ENCODE peak calls at places on chromosomes 1 and 21, in five cellular contexts. One of them, this sample, is unnamed.

GRCh38 chr21:33246506-33246905 is 16.8 kb downstream of the IFNAR2 start:
- DNase-seq in tibial nerve: no peak
- DNase-seq in neural progenitor cell: no peak
- DNase-seq in heart left ventricle: no peak
- DNase-seq in right lobe of liver: no peak
- DNase-seq in this sample: no peak

GRCh38 chr1:89519779-89520358 is 4.8 kb upstream of the LRRC8B start:
- DNase-seq in tibial nerve: peak; percentile 34
- DNase-seq in neural progenitor cell: peak; percentile 43
- DNase-seq in heart left ventricle: no peak
- DNase-seq in right lobe of liver: no peak
- DNase-seq in this sample: peak; percentile 56

GRCh38 chr1:111183681-111184080 is 16.8 kb downstream of the DENND2D start:
- DNase-seq in tibial nerve: no peak
- DNase-seq in neural progenitor cell: no peak
- DNase-seq in heart left ventricle: no peak
- DNase-seq in right lobe of liver: no peak
- DNase-seq in this sample: no peak

GRCh38 chr21:32207096-32207716 is 71.6 kb downstream of the MIS18A start:
- DNase-seq in tibial nerve: no peak
- DNase-seq in neural progenitor cell: no peak
- DNase-seq in heart left ventricle: no peak
- DNase-seq in right lobe of liver: no peak
- DNase-seq in this sample: no peak

GRCh38 chr1:205541161-205541886 is 36.9 kb downstream of the CDK18 start:
- DNase-seq in tibial nerve: no peak
- DNase-seq in neural progenitor cell: no peak
- DNase-seq in heart left ventricle: no peak
- DNase-seq in right lobe of liver: peak; percentile 15
- DNase-seq in this sample: no peak

GRCh38 chr1:231000201-231000600 is 21.3 kb downstream of the ARV1 start:
- DNase-seq in tibial nerve: no peak
- DNase-seq in neural progenitor cell: no peak
- DNase-seq in heart left ventricle: no peak
- DNase-seq in right lobe of liver: no peak
- DNase-seq in this sample: no peak

GRCh38 chr21:32494946-32495703 is 82.6 kb downstream of the EVA1C start:
- DNase-seq in tibial nerve: no peak
- DNase-seq in neural progenitor cell: no peak
- DNase-seq in heart left ventricle: no peak
- DNase-seq in right lobe of liver: no peak
- DNase-seq in this sample: peak; percentile 70

GRCh38 chr1:110636149-110636935 is 30.2 kb upstream of the KCNA2 start:
- DNase-seq in tibial nerve: no peak
- DNase-seq in neural progenitor cell: no peak
- DNase-seq in heart left ventricle: no peak
- DNase-seq in right lobe of liver: no peak
- DNase-seq in this sample: no peak

GRCh38 chr1:25566186-25566729 is 22.9 kb downstream of the LDLRAP1 start:
- DNase-seq in tibial nerve: no peak
- DNase-seq in neural progenitor cell: no peak
- DNase-seq in heart left ventricle: no peak
- DNase-seq in right lobe of liver: no peak
- DNase-seq in this sample: peak; percentile 51

GRCh38 chr1:25565626-25566025 is 22.2 kb downstream of the LDLRAP1 start:
- DNase-seq in tibial nerve: no peak
- DNase-seq in neural progenitor cell: no peak
- DNase-seq in heart left ventricle: no peak
- DNase-seq in right lobe of liver: no peak
- DNase-seq in this sample: no peak

GRCh38 chr1:25568090-25568833 is 24.9 kb downstream of the LDLRAP1 start:
- DNase-seq in tibial nerve: peak; percentile 73
- DNase-seq in neural progenitor cell: peak; percentile 46
- DNase-seq in heart left ventricle: no peak
- DNase-seq in right lobe of liver: no peak
- DNase-seq in this sample: peak; percentile 98

GRCh38 chr1:25567710-25568089 is 24.3 kb downstream of the LDLRAP1 start:
- DNase-seq in tibial nerve: peak; percentile 44
- DNase-seq in neural progenitor cell: no peak
- DNase-seq in heart left ventricle: no peak
- DNase-seq in right lobe of liver: no peak
- DNase-seq in this sample: no peak

GRCh38 chr1:25566730-25567341 is 23.4 kb downstream of the LDLRAP1 start:
- DNase-seq in tibial nerve: peak; percentile 41
- DNase-seq in neural progenitor cell: peak; percentile 25
- DNase-seq in heart left ventricle: peak; percentile 69
- DNase-seq in right lobe of liver: peak; percentile 88
- DNase-seq in this sample: peak; percentile 55
- TF ChIP-seq CTCF in tibial nerve: no peak
- TF ChIP-seq CTCF in neural progenitor cell: peak; percentile 11
- TF ChIP-seq CTCF in heart left ventricle: no peak
- TF ChIP-seq CTCF in right lobe of liver: peak; percentile 5
- TF ChIP-seq CTCF in this sample: peak; percentile 42

DNA sequence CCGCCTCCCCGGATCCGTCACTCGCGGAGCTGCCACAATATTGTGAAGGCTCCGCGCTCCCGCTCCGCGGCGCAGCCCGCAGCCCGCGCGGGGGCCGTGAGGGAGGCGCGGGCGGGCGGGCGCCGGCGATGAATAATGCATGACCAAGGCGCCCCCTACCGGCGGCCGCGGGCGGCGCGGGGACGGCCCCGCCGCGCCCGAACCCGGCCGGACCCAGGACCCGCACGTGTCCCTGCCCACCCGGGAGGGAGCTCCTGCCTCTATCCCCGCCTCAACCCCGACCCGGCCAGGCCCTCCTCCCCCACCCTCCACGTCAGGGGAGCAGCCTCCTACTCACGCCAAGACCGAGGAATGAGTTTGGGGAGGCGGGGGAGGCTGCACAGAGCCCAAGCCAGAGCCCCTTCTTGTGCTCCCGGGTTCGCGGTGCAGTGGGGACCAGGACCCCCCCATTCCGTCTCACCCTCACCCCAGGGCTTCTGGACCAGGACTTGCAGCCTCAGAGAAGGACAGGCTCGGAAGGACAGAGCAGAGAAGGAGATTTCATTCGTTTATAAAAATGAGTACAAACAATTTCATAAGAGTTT is 70.8 kb upstream of the CASZ1 start:
- DNase-seq in tibial nerve: peak; percentile 48
- DNase-seq in neural progenitor cell: peak; percentile 88
- DNase-seq in heart left ventricle: peak; percentile 42
- DNase-seq in right lobe of liver: peak; percentile 55
- DNase-seq in this sample: no peak
- H3K36me3 ChIP-seq in tibial nerve: no peaks in the 10 kb centered on the region
- H3K36me3 ChIP-seq in neural progenitor cell: no peaks in the 10 kb centered on the region
- H3K36me3 ChIP-seq in heart left ventricle: no peaks in the 10 kb centered on the region
- H3K36me3 ChIP-seq in right lobe of liver: no peaks in the 10 kb centered on the region
- H3K36me3 ChIP-seq in this sample: no peaks in the 10 kb centered on the region

GRCh38 chr1:151846686-151847227 is 6.8 kb downstream of the THEM5 start:
- DNase-seq in tibial nerve: no peak
- DNase-seq in neural progenitor cell: no peak
- DNase-seq in heart left ventricle: no peak
- DNase-seq in right lobe of liver: peak; percentile 18
- DNase-seq in this sample: no peak
- H3K4me3 ChIP-seq in tibial nerve: no peak overlapping the region
- H3K4me3 ChIP-seq in neural progenitor cell: no peak overlapping the region
- H3K4me3 ChIP-seq in heart left ventricle: no peak overlapping the region
- H3K4me3 ChIP-seq in right lobe of liver: no peak overlapping the region
- H3K4me3 ChIP-seq in this sample: no peak overlapping the region

DNA sequence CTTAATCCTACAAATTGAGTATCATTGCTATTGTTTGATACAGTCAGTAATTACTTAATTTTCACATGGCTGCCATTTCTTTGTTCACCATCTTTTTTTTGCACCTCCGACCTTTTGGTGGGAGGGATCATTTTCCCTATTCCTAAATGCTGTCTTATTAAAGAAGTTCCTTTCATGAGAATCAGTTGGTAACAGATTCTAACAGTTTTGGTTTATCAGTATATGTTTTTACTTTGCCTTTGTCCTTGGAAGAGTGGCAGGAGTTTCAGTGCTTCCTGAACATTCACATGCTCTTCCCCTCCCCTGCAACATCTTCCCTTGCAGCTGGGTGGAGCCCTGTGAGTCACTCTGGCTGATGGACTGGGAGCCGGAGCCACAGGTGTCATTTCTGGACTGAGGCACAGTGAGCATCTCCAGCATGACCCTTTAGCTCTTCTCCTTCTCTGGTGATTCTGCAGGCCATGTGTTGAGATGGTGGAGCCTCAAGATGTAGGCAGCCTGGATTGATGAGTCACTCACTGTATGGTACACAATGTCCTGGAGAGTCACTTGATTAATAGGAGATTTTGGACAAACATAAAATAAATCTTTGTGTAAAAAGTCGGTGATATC is 217.7 kb downstream of the URB2 start:
- DNase-seq in tibial nerve: no peak
- DNase-seq in neural progenitor cell: no peak
- DNase-seq in heart left ventricle: peak; percentile 29
- DNase-seq in right lobe of liver: no peak
- DNase-seq in this sample: peak; percentile 54
- TF ChIP-seq CTCF in tibial nerve: no peak
- TF ChIP-seq CTCF in neural progenitor cell: no peak
- TF ChIP-seq CTCF in heart left ventricle: no peak
- TF ChIP-seq CTCF in right lobe of liver: peak; percentile 35
- TF ChIP-seq CTCF in this sample: no peak

GRCh38 chr1:160293020-160293968 is 8.4 kb upstream of the PEX19 start:
- DNase-seq in tibial nerve: no peak
- DNase-seq in neural progenitor cell: no peak
- DNase-seq in heart left ventricle: no peak
- DNase-seq in right lobe of liver: peak; percentile 65
- DNase-seq in this sample: no peak
- H3K36me3 ChIP-seq in tibial nerve: peaks cover 82% of the 10 kb centered on the region
- H3K36me3 ChIP-seq in neural progenitor cell: peaks cover 32% of the 10 kb centered on the region
- H3K36me3 ChIP-seq in heart left ventricle: peaks cover 100% of the 10 kb centered on the region
- H3K36me3 ChIP-seq in right lobe of liver: peaks cover 31% of the 10 kb centered on the region
- H3K36me3 ChIP-seq in this sample: peaks cover 35% of the 10 kb centered on the region

DNA sequence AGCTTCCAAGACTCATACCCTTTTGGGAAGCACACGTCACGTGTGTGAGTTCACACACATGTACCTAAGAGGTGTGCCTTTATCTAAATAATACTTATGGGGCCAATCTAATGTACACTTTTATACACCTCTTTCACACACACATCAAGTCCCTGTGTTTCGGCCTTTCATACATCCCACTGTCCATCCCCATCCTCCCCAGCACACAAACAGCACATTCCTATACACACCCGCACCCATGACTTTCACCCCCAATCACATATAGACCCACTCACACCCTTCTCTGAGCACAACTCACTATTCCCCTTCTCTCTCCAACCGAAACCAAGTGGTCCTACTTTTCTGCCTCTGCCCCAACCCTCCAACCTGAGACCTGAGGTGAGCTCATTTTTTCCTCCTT is 3.5 kb downstream of the MEX3A start:
- DNase-seq in tibial nerve: no peak
- DNase-seq in neural progenitor cell: no peak
- DNase-seq in heart left ventricle: no peak
- DNase-seq in right lobe of liver: no peak
- DNase-seq in this sample: no peak
- H3K4me3 ChIP-seq in tibial nerve: no peak overlapping the region
- H3K4me3 ChIP-seq in neural progenitor cell: peak overlapping the region; percentile 99
- H3K4me3 ChIP-seq in heart left ventricle: no peak overlapping the region
- H3K4me3 ChIP-seq in right lobe of liver: no peak overlapping the region
- H3K4me3 ChIP-seq in this sample: no peak overlapping the region

GRCh38 chr1:155001688-155002474 is 721 bp upstream of the ZBTB7B start:
- DNase-seq in tibial nerve: peak; percentile 100
- DNase-seq in neural progenitor cell: peak; percentile 99
- DNase-seq in heart left ventricle: peak; percentile 100
- DNase-seq in right lobe of liver: peak; percentile 100
- DNase-seq in this sample: peak; percentile 94
- TF ChIP-seq CTCF in tibial nerve: peak; percentile 48
- TF ChIP-seq CTCF in neural progenitor cell: peak; percentile 65
- TF ChIP-seq CTCF in heart left ventricle: peak; percentile 23
- TF ChIP-seq CTCF in right lobe of liver: peak; percentile 26
- TF ChIP-seq CTCF in this sample: peak; percentile 32

GRCh38 chr1:42698081-42698813 is 16.0 kb downstream of the YBX1 start:
- DNase-seq in tibial nerve: no peak
- DNase-seq in neural progenitor cell: no peak
- DNase-seq in heart left ventricle: no peak
- DNase-seq in right lobe of liver: no peak
- DNase-seq in this sample: no peak

GRCh38 chr1:42700006-42700405 is 17.8 kb downstream of the YBX1 start:
- DNase-seq in tibial nerve: no peak
- DNase-seq in neural progenitor cell: no peak
- DNase-seq in heart left ventricle: no peak
- DNase-seq in right lobe of liver: no peak
- DNase-seq in this sample: no peak

DNA sequence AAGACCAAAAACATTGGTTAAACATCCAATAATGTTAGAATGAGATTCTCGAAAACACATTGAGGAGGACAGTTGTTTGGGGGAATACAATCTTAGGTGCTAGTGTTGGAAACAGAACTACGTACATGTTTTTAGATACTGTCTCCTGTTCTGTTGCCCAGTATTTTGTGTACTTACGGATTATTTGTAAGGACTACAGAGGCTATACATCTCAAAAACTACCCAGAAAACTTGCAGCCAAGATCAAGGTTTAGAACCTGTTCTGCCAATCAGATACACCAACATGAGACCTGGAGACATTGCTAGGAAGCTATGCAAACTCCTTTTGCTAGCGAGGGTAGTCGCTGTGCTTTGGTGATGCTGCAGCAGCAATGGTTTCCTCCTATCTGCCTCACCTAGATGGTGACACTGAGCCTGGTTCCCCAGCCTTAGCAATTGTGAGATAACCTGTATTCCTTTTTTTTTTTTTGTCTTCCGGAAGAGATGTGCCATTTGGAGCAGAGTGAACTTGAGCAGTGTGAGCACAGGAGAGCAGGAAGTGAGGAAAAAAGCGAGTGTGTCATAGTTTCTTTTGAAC is 21.8 kb downstream of the YBX1 start:
- DNase-seq in tibial nerve: no peak
- DNase-seq in neural progenitor cell: no peak
- DNase-seq in heart left ventricle: no peak
- DNase-seq in right lobe of liver: no peak
- DNase-seq in this sample: no peak
- H3K36me3 ChIP-seq in tibial nerve: peaks cover 11% of the 10 kb centered on the region
- H3K36me3 ChIP-seq in neural progenitor cell: peaks cover 39% of the 10 kb centered on the region
- H3K36me3 ChIP-seq in heart left ventricle: peaks cover 96% of the 10 kb centered on the region
- H3K36me3 ChIP-seq in right lobe of liver: peaks cover 12% of the 10 kb centered on the region
- H3K36me3 ChIP-seq in this sample: peaks cover 12% of the 10 kb centered on the region

GRCh38 chr1:179744401-179745130 is 1.5 kb downstream of the FAM163A start:
- DNase-seq in tibial nerve: no peak
- DNase-seq in neural progenitor cell: peak; percentile 3
- DNase-seq in heart left ventricle: no peak
- DNase-seq in right lobe of liver: no peak
- DNase-seq in this sample: no peak
- H3K4me3 ChIP-seq in tibial nerve: no peak overlapping the region
- H3K4me3 ChIP-seq in neural progenitor cell: peak overlapping the region; percentile 56
- H3K4me3 ChIP-seq in heart left ventricle: peak overlapping the region; percentile 44
- H3K4me3 ChIP-seq in right lobe of liver: no peak overlapping the region
- H3K4me3 ChIP-seq in this sample: no peak overlapping the region

GRCh38 chr1:18921506-18922251 is 19.3 kb upstream of the ALDH4A1 start:
- DNase-seq in tibial nerve: no peak
- DNase-seq in neural progenitor cell: no peak
- DNase-seq in heart left ventricle: no peak
- DNase-seq in right lobe of liver: no peak
- DNase-seq in this sample: no peak
- TF ChIP-seq CTCF in tibial nerve: no peak
- TF ChIP-seq CTCF in neural progenitor cell: no peak
- TF ChIP-seq CTCF in heart left ventricle: no peak
- TF ChIP-seq CTCF in right lobe of liver: peak; percentile 7
- TF ChIP-seq CTCF in this sample: no peak